ENCODE peak calls at places on chromosomes 1 and 21, in five cellular contexts. C is activated effector memory CD4-positive, alpha-beta T cell treated with anti-CD3 and anti-CD28 coated beads, Interleukin-2, amount 50 U/mL, for 16 hours; L is activated CD8-positive, alpha-beta memory T cell treated with anti-CD3 and anti-CD28 coated beads, Interleukin-2, amount 50 U/mL, for 4 hours; S is AG09309; B is HFFc6. D is an unnamed sample.

GRCh38 chr1:16724718-16725438 is 15.4 kb upstream of the RNU1-4 start:
- DNase-seq in C (peak), L (no peak), S (no peak), B (no peak), D (no peak)

GRCh38 chr1:7771673-7772299 is 690 bp downstream of the VAMP3 start:
- DNase-seq in C (no peak), L (no peak), S (no peak), B (no peak), D (no peak)

GRCh38 chr1:12144236-12144635 is 22.6 kb upstream of the TNFRSF1B start:
- DNase-seq in C (no peak), L (no peak), S (no peak), B (no peak), D (no peak)

GRCh38 chr21:35410123-35410522 is 361.0 kb upstream of the RUNX1 start:
- DNase-seq in C (no peak), L (no peak), S (no peak), B (no peak), D (no peak)

GRCh38 chr1:121587777-121588176 is 403.0 kb downstream of the SRGAP2C start:
- DNase-seq in C (no peak), L (no peak), S (no peak), B (no peak), D (no peak)

GRCh38 chr1:153985341-153985912 is 712 bp downstream of the RAB13 start:
- DNase-seq in C (peak), L (peak), S (no peak), B (peak), D (peak)

GRCh38 chr1:170536924-170537551 is 5.1 kb downstream of the GORAB start:
- DNase-seq in C (no peak), L (no peak), S (no peak), B (no peak), D (no peak)

GRCh38 chr1:224245188-224245587 is 62.1 kb downstream of the DEGS1 start:
- DNase-seq in C (no peak), L (peak), S (no peak), B (no peak), D (no peak)

GRCh38 chr1:193592325-193592724 is 405.9 kb upstream of the B3GALT2 start:
- DNase-seq in C (no peak), L (no peak), S (no peak), B (no peak), D (no peak)

GRCh38 chr1:40820251-40820797 is 36.7 kb downstream of the KCNQ4 start:
- DNase-seq in C (no peak), L (no peak), S (no peak), B (no peak), D (no peak)

GRCh38 chr1:212479188-212479587 is 46.5 kb downstream of the NENF start:
- DNase-seq in C (no peak), L (no peak), S (no peak), B (no peak), D (no peak)

GRCh38 chr1:2906105-2906504 is 104.6 kb upstream of the TTC34 start:
- DNase-seq in C (no peak), L (no peak), S (no peak), B (no peak), D (no peak)